ENCODE peak calls at places on chromosomes 7 and 10, in eight cellular contexts. One of them, this sample, is unnamed.

GRCh38 chr7:33940503-33940902 is 35.2 kb downstream of the BMPER start:
- DNase-seq in mammary epithelial cell: no peak
- DNase-seq in astrocyte: no peak
- DNase-seq in iPS DF 6.9: no peak
- DNase-seq in colonic mucosa: no peak
- DNase-seq in neuronal stem cell: no peak
- DNase-seq in PC-9: no peak
- DNase-seq in cardiac muscle cell: peak; percentile 32
- DNase-seq in this sample: no peak

GRCh38 chr7:31082017-31082416 is 29.9 kb downstream of the ADCYAP1R1 start:
- DNase-seq in iPS DF 6.9: no peak
- DNase-seq in astrocyte: no peak
- DNase-seq in mammary epithelial cell: no peak
- DNase-seq in colonic mucosa: no peak
- DNase-seq in neuronal stem cell: no peak
- DNase-seq in cardiac muscle cell: no peak
- DNase-seq in PC-9: no peak
- DNase-seq in this sample: no peak

GRCh38 chr10:35056686-35057085 is 33.5 kb downstream of the CUL2 start:
- DNase-seq in cardiac muscle cell: no peak
- DNase-seq in astrocyte: no peak
- DNase-seq in PC-9: no peak
- DNase-seq in mammary epithelial cell: no peak
- DNase-seq in neuronal stem cell: no peak
- DNase-seq in colonic mucosa: no peak
- DNase-seq in iPS DF 6.9: no peak
- DNase-seq in this sample: no peak

GRCh38 chr7:117164578-117164977 is 158.3 kb downstream of the WNT2 start:
- DNase-seq in PC-9: no peak
- DNase-seq in astrocyte: peak; percentile 84
- DNase-seq in cardiac muscle cell: no peak
- DNase-seq in colonic mucosa: no peak
- DNase-seq in iPS DF 6.9: no peak
- DNase-seq in neuronal stem cell: no peak
- DNase-seq in mammary epithelial cell: peak; percentile 46
- DNase-seq in this sample: no peak

GRCh38 chr7:40851001-40851400 is 716.2 kb downstream of the SUGCT start:
- DNase-seq in mammary epithelial cell: no peak
- DNase-seq in PC-9: no peak
- DNase-seq in neuronal stem cell: no peak
- DNase-seq in astrocyte: no peak
- DNase-seq in iPS DF 6.9: no peak
- DNase-seq in cardiac muscle cell: no peak
- DNase-seq in colonic mucosa: no peak
- DNase-seq in this sample: no peak

GRCh38 chr7:107232568-107233090 is 63.8 kb downstream of the HBP1 start:
- DNase-seq in astrocyte: peak; percentile 89
- DNase-seq in iPS DF 6.9: no peak
- DNase-seq in colonic mucosa: no peak
- DNase-seq in PC-9: no peak
- DNase-seq in mammary epithelial cell: peak; percentile 78
- DNase-seq in cardiac muscle cell: peak; percentile 23
- DNase-seq in neuronal stem cell: no peak
- DNase-seq in this sample: no peak

GRCh38 chr7:69123003-69123402 is 475.3 kb upstream of the AUTS2 start:
- DNase-seq in mammary epithelial cell: no peak
- DNase-seq in colonic mucosa: no peak
- DNase-seq in astrocyte: no peak
- DNase-seq in neuronal stem cell: no peak
- DNase-seq in cardiac muscle cell: no peak
- DNase-seq in PC-9: no peak
- DNase-seq in iPS DF 6.9: no peak
- DNase-seq in this sample: no peak

GRCh38 chr7:38311329-38311937 is 38.0 kb upstream of the TARP start:
- DNase-seq in colonic mucosa: peak; percentile 49
- DNase-seq in iPS DF 6.9: no peak
- DNase-seq in mammary epithelial cell: no peak
- DNase-seq in PC-9: no peak
- DNase-seq in astrocyte: no peak
- DNase-seq in neuronal stem cell: no peak
- DNase-seq in cardiac muscle cell: peak; percentile 30
- DNase-seq in this sample: peak; percentile 74

GRCh38 chr10:48456361-48456804 is 148.5 kb downstream of the ARHGAP22 start:
- DNase-seq in mammary epithelial cell: no peak
- DNase-seq in iPS DF 6.9: no peak
- DNase-seq in neuronal stem cell: no peak
- DNase-seq in astrocyte: no peak
- DNase-seq in cardiac muscle cell: peak; percentile 67
- DNase-seq in PC-9: no peak
- DNase-seq in colonic mucosa: peak; percentile 30
- DNase-seq in this sample: peak; percentile 65

GRCh38 chr7:49037348-49038210 is 113.2 kb downstream of the CDC14C start:
- DNase-seq in mammary epithelial cell: no peak
- DNase-seq in cardiac muscle cell: no peak
- DNase-seq in colonic mucosa: no peak
- DNase-seq in PC-9: no peak
- DNase-seq in neuronal stem cell: no peak
- DNase-seq in iPS DF 6.9: no peak
- DNase-seq in astrocyte: peak; percentile 42
- DNase-seq in this sample: no peak

GRCh38 chr7:129169171-129169643 is 19.2 kb upstream of the SMO start:
- DNase-seq in iPS DF 6.9: no peak
- DNase-seq in astrocyte: peak; percentile 36
- DNase-seq in neuronal stem cell: peak; percentile 49
- DNase-seq in PC-9: peak; percentile 21
- DNase-seq in colonic mucosa: peak; percentile 66
- DNase-seq in mammary epithelial cell: no peak
- DNase-seq in cardiac muscle cell: peak; percentile 60
- DNase-seq in this sample: peak; percentile 36

GRCh38 chr7:104584620-104585019 is 256.2 kb downstream of the LHFPL3 start:
- DNase-seq in mammary epithelial cell: no peak
- DNase-seq in iPS DF 6.9: no peak
- DNase-seq in colonic mucosa: no peak
- DNase-seq in PC-9: no peak
- DNase-seq in astrocyte: no peak
- DNase-seq in cardiac muscle cell: no peak
- DNase-seq in neuronal stem cell: no peak
- DNase-seq in this sample: no peak

GRCh38 chr10:11024596-11024995 is 6.9 kb downstream of the CELF2 start:
- DNase-seq in astrocyte: no peak
- DNase-seq in neuronal stem cell: no peak
- DNase-seq in mammary epithelial cell: no peak
- DNase-seq in iPS DF 6.9: no peak
- DNase-seq in PC-9: no peak
- DNase-seq in cardiac muscle cell: peak; percentile 68
- DNase-seq in colonic mucosa: no peak
- DNase-seq in this sample: no peak

GRCh38 chr7:73438547-73439245 is 5.1 kb downstream of the FZD9 start:
- DNase-seq in PC-9: no peak
- DNase-seq in iPS DF 6.9: no peak
- DNase-seq in colonic mucosa: no peak
- DNase-seq in mammary epithelial cell: no peak
- DNase-seq in neuronal stem cell: no peak
- DNase-seq in astrocyte: no peak
- DNase-seq in cardiac muscle cell: no peak
- DNase-seq in this sample: no peak

GRCh38 chr7:103857435-103857834 is 132.0 kb downstream of the RELN start:
- DNase-seq in iPS DF 6.9: peak; percentile 29
- DNase-seq in PC-9: no peak
- DNase-seq in cardiac muscle cell: no peak
- DNase-seq in colonic mucosa: no peak
- DNase-seq in astrocyte: no peak
- DNase-seq in neuronal stem cell: no peak
- DNase-seq in mammary epithelial cell: no peak
- DNase-seq in this sample: no peak

GRCh38 chr7:35424869-35425495 is 171.1 kb upstream of the TBX20 start:
- DNase-seq in PC-9: peak; percentile 59
- DNase-seq in astrocyte: peak; percentile 19
- DNase-seq in cardiac muscle cell: peak; percentile 73
- DNase-seq in mammary epithelial cell: peak; percentile 30
- DNase-seq in iPS DF 6.9: peak; percentile 31
- DNase-seq in neuronal stem cell: peak; percentile 38
- DNase-seq in colonic mucosa: peak; percentile 34
- DNase-seq in this sample: peak; percentile 78

GRCh38 chr7:11193131-11193867 is 219.6 kb downstream of the PHF14 start:
- DNase-seq in astrocyte: peak; percentile 21
- DNase-seq in mammary epithelial cell: peak; percentile 9
- DNase-seq in iPS DF 6.9: peak; percentile 39
- DNase-seq in colonic mucosa: no peak
- DNase-seq in neuronal stem cell: no peak
- DNase-seq in PC-9: no peak
- DNase-seq in cardiac muscle cell: peak; percentile 75
- DNase-seq in this sample: peak; percentile 34

DNA sequence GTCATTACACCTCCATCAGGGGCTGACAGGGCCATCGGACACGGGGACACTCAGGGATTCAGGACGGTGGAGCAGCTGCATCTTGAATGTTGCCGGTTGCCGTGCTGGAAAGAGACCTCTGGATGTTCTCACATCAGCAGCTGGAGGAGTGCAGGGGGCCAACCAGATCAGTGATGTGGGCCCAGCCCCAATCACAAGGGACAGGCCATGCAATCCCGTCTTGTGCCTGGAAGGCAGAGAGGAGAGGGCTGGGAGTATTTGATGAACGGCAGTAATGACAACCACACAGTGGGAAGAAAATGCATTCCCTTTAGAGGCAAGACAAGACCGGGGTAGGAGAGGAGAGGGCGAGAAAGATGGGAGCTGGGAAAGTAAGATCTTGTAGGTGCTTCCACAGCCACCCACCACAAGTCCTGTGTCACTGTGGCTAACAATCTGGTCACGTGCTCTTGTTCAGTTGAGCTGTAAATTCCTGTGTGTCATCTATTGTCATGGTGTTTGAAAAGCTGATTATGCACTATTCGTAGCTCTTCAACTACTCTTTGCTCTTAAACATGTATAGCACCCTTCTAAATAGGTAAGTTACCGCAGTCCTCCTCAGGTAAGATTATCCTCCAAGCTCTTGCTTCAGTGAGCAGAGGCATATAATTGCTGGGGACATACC is 85.8 kb upstream of the LEP start:
- DNase-seq in cardiac muscle cell: no peak
- DNase-seq in PC-9: no peak
- DNase-seq in neuronal stem cell: no peak
- DNase-seq in iPS DF 6.9: no peak
- DNase-seq in mammary epithelial cell: no peak
- DNase-seq in colonic mucosa: no peak
- DNase-seq in astrocyte: no peak
- DNase-seq in this sample: no peak
- H3K27me3 ChIP-seq in cardiac muscle cell: peaks cover 43% of the 10 kb centered on the region
- H3K27me3 ChIP-seq in PC-9: peaks cover 5% of the 10 kb centered on the region
- H3K27me3 ChIP-seq in neuronal stem cell: no peaks in the 10 kb centered on the region
- H3K27me3 ChIP-seq in iPS DF 6.9: no peaks in the 10 kb centered on the region
- H3K27me3 ChIP-seq in mammary epithelial cell: no peaks in the 10 kb centered on the region
- H3K27me3 ChIP-seq in colonic mucosa: no peaks in the 10 kb centered on the region
- H3K27me3 ChIP-seq in astrocyte: peaks cover 40% of the 10 kb centered on the region
- H3K27me3 ChIP-seq in this sample: no peaks in the 10 kb centered on the region

DNA sequence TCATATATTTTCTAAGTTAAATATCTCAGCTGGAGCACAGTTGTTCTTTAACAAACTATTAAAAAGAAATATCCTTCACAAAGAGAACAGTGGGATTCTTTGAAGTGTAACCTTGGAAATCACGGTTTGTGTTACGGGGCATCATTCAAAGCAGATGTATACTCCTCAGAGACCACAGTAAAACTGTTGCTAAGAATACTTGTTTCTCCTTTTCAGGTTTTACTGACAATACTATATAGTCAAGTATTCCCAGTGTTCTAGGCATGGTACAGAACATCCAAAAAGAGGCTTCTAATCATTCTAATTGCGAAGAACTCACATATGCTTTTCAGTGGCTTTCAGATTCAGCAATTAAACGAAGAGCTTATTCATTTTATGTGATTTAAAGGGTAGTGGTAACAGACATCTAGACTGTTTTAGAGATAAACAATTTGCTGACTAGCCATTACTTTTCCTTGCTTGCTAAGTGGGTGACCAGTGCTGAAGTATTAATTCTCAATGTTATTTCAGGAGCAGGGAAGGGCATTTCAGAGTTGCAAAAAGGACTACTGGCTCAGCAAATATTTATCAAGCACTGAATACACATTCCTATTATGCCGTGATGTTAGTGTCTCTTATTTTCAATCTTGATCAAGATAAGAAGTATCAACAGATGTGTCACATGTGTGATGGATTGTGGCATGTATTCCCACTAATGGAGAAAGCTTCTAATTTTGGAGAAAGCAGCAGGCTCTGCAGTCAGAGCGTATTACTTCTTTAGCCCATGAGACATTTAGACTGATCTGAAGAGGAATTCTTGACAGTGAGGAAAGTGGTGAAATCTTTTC is 236.8 kb downstream of the RNLS start:
- DNase-seq in colonic mucosa: no peak
- DNase-seq in neuronal stem cell: no peak
- DNase-seq in cardiac muscle cell: no peak
- DNase-seq in mammary epithelial cell: no peak
- DNase-seq in iPS DF 6.9: no peak
- DNase-seq in PC-9: no peak
- DNase-seq in astrocyte: peak; percentile 11
- DNase-seq in this sample: no peak
- H3K27ac ChIP-seq in colonic mucosa: no peak overlapping the region
- H3K27ac ChIP-seq in neuronal stem cell: no peak overlapping the region
- H3K27ac ChIP-seq in cardiac muscle cell: peak overlapping the region; percentile 80
- H3K27ac ChIP-seq in mammary epithelial cell: no peak overlapping the region
- H3K27ac ChIP-seq in iPS DF 6.9: no peak overlapping the region
- H3K27ac ChIP-seq in PC-9: no peak overlapping the region
- H3K27ac ChIP-seq in astrocyte: no peak overlapping the region
- H3K27ac ChIP-seq in this sample: no peak overlapping the region

GRCh38 chr10:42755028-42755451 is 27.6 kb upstream of the BMS1 start:
- DNase-seq in PC-9: no peak
- DNase-seq in astrocyte: no peak
- DNase-seq in neuronal stem cell: no peak
- DNase-seq in iPS DF 6.9: no peak
- DNase-seq in cardiac muscle cell: no peak
- DNase-seq in colonic mucosa: no peak
- DNase-seq in mammary epithelial cell: no peak
- DNase-seq in this sample: peak; percentile 26
- H3K4me3 ChIP-seq in PC-9: no peak overlapping the region
- H3K4me3 ChIP-seq in astrocyte: no peak overlapping the region
- H3K4me3 ChIP-seq in neuronal stem cell: peak overlapping the region; percentile 76
- H3K4me3 ChIP-seq in iPS DF 6.9: peak overlapping the region; percentile 72
- H3K4me3 ChIP-seq in cardiac muscle cell: peak overlapping the region; percentile 40
- H3K4me3 ChIP-seq in colonic mucosa: peak overlapping the region; percentile 31
- H3K4me3 ChIP-seq in mammary epithelial cell: peak overlapping the region; percentile 55
- H3K4me3 ChIP-seq in this sample: peak overlapping the region; percentile 27

DNA sequence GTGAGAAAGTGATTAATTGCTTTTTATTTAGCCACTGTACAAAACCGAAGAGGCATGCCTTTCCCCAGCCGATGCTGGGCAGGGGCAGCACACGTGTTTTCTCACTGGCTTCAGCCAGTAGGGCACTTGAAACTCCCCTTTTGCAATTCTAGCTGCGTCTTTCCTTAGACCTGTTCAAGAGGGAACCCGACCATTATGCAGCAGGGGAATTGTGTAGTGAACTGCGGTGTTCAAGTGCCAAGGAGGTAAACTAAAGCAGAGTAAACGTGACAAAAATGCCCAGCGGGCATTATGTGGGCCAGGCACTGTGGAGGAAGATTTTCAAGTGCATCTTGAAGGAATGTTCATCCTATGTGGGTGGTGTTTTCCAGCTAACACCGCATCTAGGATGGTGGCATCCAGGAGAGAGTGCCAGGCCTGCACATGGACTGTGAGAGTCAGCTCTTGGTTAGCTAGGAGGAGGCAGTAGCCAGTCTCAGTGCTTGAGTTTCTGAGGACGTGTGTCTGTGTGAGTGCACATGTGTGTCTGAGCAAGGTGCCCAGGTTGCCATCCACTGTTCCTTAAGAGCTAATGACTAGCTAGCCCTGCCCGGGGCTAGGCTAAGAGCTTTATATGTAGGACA is 3.3 kb downstream of the WIPF3 start:
- DNase-seq in PC-9: no peak
- DNase-seq in iPS DF 6.9: no peak
- DNase-seq in cardiac muscle cell: no peak
- DNase-seq in astrocyte: no peak
- DNase-seq in mammary epithelial cell: no peak
- DNase-seq in colonic mucosa: no peak
- DNase-seq in neuronal stem cell: no peak
- DNase-seq in this sample: no peak
- H3K27me3 ChIP-seq in PC-9: peaks cover 40% of the 10 kb centered on the region
- H3K27me3 ChIP-seq in iPS DF 6.9: peaks cover 4% of the 10 kb centered on the region
- H3K27me3 ChIP-seq in cardiac muscle cell: peaks cover 88% of the 10 kb centered on the region
- H3K27me3 ChIP-seq in astrocyte: peaks cover 63% of the 10 kb centered on the region
- H3K27me3 ChIP-seq in mammary epithelial cell: peaks cover 40% of the 10 kb centered on the region
- H3K27me3 ChIP-seq in colonic mucosa: peaks cover 18% of the 10 kb centered on the region
- H3K27me3 ChIP-seq in neuronal stem cell: no peaks in the 10 kb centered on the region
- H3K27me3 ChIP-seq in this sample: no peaks in the 10 kb centered on the region

This sample was measured in body of pancreas.